ENCODE peak calls at places on chromosomes 2 and 18, in six cellular contexts. R, F, K, E, G and J are unnamed samples.

GRCh38 chr2:62485780-62486765 is 19.9 kb downstream of the TMEM17 start:
- DNase-seq in G (no peak), E (no peak), K (no peak), R (no peak), F (no peak), J (no peak)

GRCh38 chr2:67772216-67773180 is 290.3 kb downstream of the C1D start:
- DNase-seq in R (no peak), F (no peak), G (no peak), E (no peak), K (no peak), J (no peak)

GRCh38 chr2:60840880-60841279 is 40.5 kb upstream of the REL start:
- DNase-seq in G (no peak), K (peak; percentile 36), R (no peak), E (peak; percentile 23), F (no peak), J (no peak)

GRCh38 chr2:223724831-223725230 is 112.6 kb downstream of the AP1S3 start:
- DNase-seq in E (no peak), G (no peak), R (no peak), F (peak; percentile 14), K (no peak), J (no peak)

GRCh38 chr18:43919565-43919964 is 642.3 kb upstream of the SYT4 start:
- DNase-seq in R (no peak), E (no peak), F (peak; percentile 11), G (no peak), K (no peak), J (no peak)

GRCh38 chr2:229620759-229621158 is 93.6 kb downstream of the DNER start:
- DNase-seq in E (no peak), K (no peak), R (no peak), F (no peak), G (no peak), J (no peak)

GRCh38 chr2:191617589-191617988 is 60.3 kb upstream of the NABP1 start:
- DNase-seq in E (no peak), F (peak; percentile 45), K (no peak), G (peak; percentile 38), R (no peak), J (no peak)

GRCh38 chr2:62471816-62472215 is 34.2 kb downstream of the TMEM17 start:
- DNase-seq in R (no peak), E (no peak), G (no peak), F (no peak), K (no peak), J (no peak)

GRCh38 chr2:3759766-3760165 is 56.4 kb downstream of the DCDC2C start:
- DNase-seq in G (no peak), R (no peak), F (peak; percentile 3), E (no peak), K (no peak), J (no peak)

GRCh38 chr18:35582899-35583558 is 1.5 kb downstream of the GALNT1 start:
- DNase-seq in R (no peak), K (no peak), E (peak; percentile 79), F (peak; percentile 56), G (no peak), J (no peak)